ENCODE peak calls at places on chromosomes 11 and 22, in five cellular contexts. E is GM12878, Z is HEK293T, T is HepG2, O is H1. U is an unnamed sample.

GRCh38 chr22:22928666-22929380 is 41.2 kb downstream of the IGLL5 start:
- DNase-seq in Z (no peak), E (peak; percentile 99), O (no peak), T (no peak), U (no peak)

GRCh38 chr22:23245045-23245798 is 64.9 kb downstream of the BCR start:
- DNase-seq in Z (no peak), T (no peak), E (no peak), O (no peak), U (no peak)

GRCh38 chr11:70440206-70440605 is 41.9 kb downstream of the CTTN start:
- DNase-seq in E (no peak), O (no peak), Z (no peak), T (no peak), U (no peak)

GRCh38 chr22:22553735-22554134 is 5.3 kb downstream of the PRAME start:
- DNase-seq in O (no peak), Z (no peak), E (no peak), T (no peak), U (no peak)

GRCh38 chr11:10325398-10326079 is 20.7 kb downstream of the ADM start:
- DNase-seq in T (no peak), O (no peak), E (no peak), Z (no peak), U (no peak)

GRCh38 chr11:1920909-1921575 is 1.5 kb downstream of the TNNT3 start:
- DNase-seq in Z (no peak), O (no peak), E (no peak), T (no peak), U (no peak)

GRCh38 chr22:47419239-47419638 is 656.8 kb downstream of the TBC1D22A start:
- DNase-seq in T (no peak), E (no peak), Z (no peak), O (no peak), U (no peak)

GRCh38 chr11:106828976-106829375 is 189.3 kb downstream of the GUCY1A2 start:
- DNase-seq in E (no peak), Z (no peak), T (no peak), O (no peak), U (no peak)

GRCh38 chr11:19633276-19633675 is 79.4 kb upstream of the NAV2 start:
- DNase-seq in E (no peak), O (no peak), T (no peak), Z (no peak), U (no peak)

GRCh38 chr11:3225826-3226750 is 6.1 kb downstream of the MRGPRE start:
- DNase-seq in T (no peak), Z (no peak), O (no peak), E (no peak), U (no peak)

GRCh38 chr11:120863359-120863758 is 160.5 kb upstream of the TBCEL start:
- DNase-seq in E (no peak), O (no peak), Z (no peak), T (no peak), U (no peak)

GRCh38 chr22:25930083-25930482 is 188.1 kb downstream of the MYO18B start:
- DNase-seq in Z (no peak), O (no peak), E (no peak), T (no peak), U (no peak)

GRCh38 chr11:124717786-124718634 is 21.7 kb upstream of the NRGN start:
- DNase-seq in Z (peak; percentile 64), E (no peak), T (peak; percentile 6), O (no peak), U (no peak)

GRCh38 chr22:40040927-40041326 is 46.2 kb downstream of the FAM83F start:
- DNase-seq in Z (no peak), E (no peak), T (no peak), O (no peak), U (no peak)

GRCh38 chr11:64489831-64490441 is 101.1 kb upstream of the SLC22A12 start:
- DNase-seq in Z (peak; percentile 79), T (peak; percentile 7), E (no peak), O (peak; percentile 5), U (peak; percentile 35)

GRCh38 chr22:49140921-49141680 is 686.6 kb downstream of the BRD1 start:
- DNase-seq in T (no peak), E (no peak), Z (no peak), O (no peak), U (no peak)

GRCh38 chr22:46775364-46775758 is 12.9 kb downstream of the TBC1D22A start:
- DNase-seq in O (no peak), T (no peak), E (no peak), Z (no peak), U (no peak)

GRCh38 chr11:8206251-8207079 is 37.6 kb upstream of the RIC3 start:
- DNase-seq in T (no peak), Z (no peak), O (no peak), E (no peak), U (no peak)

GRCh38 chr22:20809538-20810185 is 35.7 kb downstream of the SERPIND1 start:
- DNase-seq in E (no peak), T (no peak), Z (no peak), O (no peak), U (no peak)

GRCh38 chr22:22060200-22061084 is 77.9 kb upstream of the TOP3B start:
- DNase-seq in E (no peak), O (peak; percentile 23), T (peak; percentile 40), Z (peak; percentile 88), U (peak; percentile 36)

GRCh38 chr22:37607010-37607911 is 1.4 kb upstream of the GGA1 start:
- DNase-seq in Z (peak; percentile 88), O (peak; percentile 92), E (peak; percentile 49), T (peak; percentile 77), U (peak; percentile 69)

GRCh38 chr22:46146329-46146728 is 4.0 kb upstream of the PPARA start:
- DNase-seq in E (no peak), T (no peak), Z (no peak), O (no peak), U (no peak)

GRCh38 chr22:41876275-41876674 is 38.6 kb downstream of the SHISA8 start:
- DNase-seq in T (no peak), O (no peak), Z (no peak), E (no peak), U (no peak)

GRCh38 chr11:107040447-107041444 is 22.5 kb upstream of the GUCY1A2 start:
- DNase-seq in E (peak; percentile 50), Z (no peak), T (no peak), O (no peak), U (no peak)

GRCh38 chr22:22813126-22814075 is 74.2 kb upstream of the IGLL5 start:
- DNase-seq in T (no peak), O (no peak), Z (no peak), E (no peak), U (no peak)

GRCh38 chr22:46826438-46826837 is 64.0 kb downstream of the TBC1D22A start:
- DNase-seq in O (no peak), Z (no peak), E (no peak), T (no peak), U (no peak)

GRCh38 chr11:66334605-66335442 is 1.4 kb downstream of the RIN1 start:
- DNase-seq in Z (no peak), O (no peak), T (no peak), E (no peak), U (no peak)

GRCh38 chr11:120040136-120040840 is 97.6 kb downstream of the TRIM29 start:
- DNase-seq in O (no peak), Z (no peak), E (no peak), T (no peak), U (no peak)

GRCh38 chr22:20803696-20804324 is 29.9 kb downstream of the SERPIND1 start:
- DNase-seq in E (no peak), T (peak; percentile 40), O (peak; percentile 29), Z (peak; percentile 67), U (no peak)

GRCh38 chr11:111282663-111283062 is 15.7 kb upstream of the POU2AF3 start:
- DNase-seq in T (no peak), O (no peak), E (no peak), Z (no peak), U (no peak)

GRCh38 chr22:23220485-23221350 is 40.4 kb downstream of the BCR start:
- DNase-seq in E (no peak), O (no peak), Z (no peak), T (no peak), U (no peak)

GRCh38 chr22:49909476-49910205 is 8.6 kb downstream of the ALG12 start:
- DNase-seq in O (no peak), T (no peak), E (no peak), Z (no peak), U (no peak)

GRCh38 chr11:109364851-109365250 is 57.1 kb upstream of the C11orf87 start:
- DNase-seq in T (no peak), Z (no peak), O (no peak), E (no peak), U (no peak)

GRCh38 chr11:109363682-109364081 is 58.3 kb upstream of the C11orf87 start:
- DNase-seq in Z (no peak), E (no peak), O (no peak), T (no peak), U (no peak)

DNA sequence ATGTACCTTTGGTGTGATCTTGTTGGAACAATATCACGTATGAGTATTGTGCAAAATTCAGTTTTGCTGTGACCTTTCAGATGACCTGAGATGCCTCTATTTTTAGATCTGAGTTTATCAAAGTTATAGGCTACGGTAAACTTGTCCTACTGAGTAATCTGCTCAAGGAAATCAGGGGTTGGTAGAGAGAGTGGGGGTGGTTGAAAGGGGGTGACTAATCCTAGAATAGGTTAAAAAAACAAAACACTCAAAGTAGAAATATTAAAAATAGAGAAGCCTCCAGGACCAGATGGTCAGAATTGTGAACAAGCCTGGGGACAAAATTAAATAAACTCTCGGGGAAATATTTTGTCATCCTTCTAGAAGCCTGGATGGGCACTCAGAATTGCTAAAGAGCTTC is 59.9 kb upstream of the C11orf87 start:
- DNase-seq in T (no peak), E (no peak), Z (no peak), O (no peak), U (no peak)
- TF ChIP-seq SUZ12 in T (no peak), E (no peak), Z (no peak), O (no peak), U (no peak)

GRCh38 chr22:42958937-42959336 is 56.0 kb downstream of the PACSIN2 start:
- DNase-seq in T (no peak), O (no peak), E (no peak), Z (no peak), U (no peak)
- TF ChIP-seq SUZ12 in T (no peak), O (no peak), E (no peak), Z (no peak), U (no peak)

DNA sequence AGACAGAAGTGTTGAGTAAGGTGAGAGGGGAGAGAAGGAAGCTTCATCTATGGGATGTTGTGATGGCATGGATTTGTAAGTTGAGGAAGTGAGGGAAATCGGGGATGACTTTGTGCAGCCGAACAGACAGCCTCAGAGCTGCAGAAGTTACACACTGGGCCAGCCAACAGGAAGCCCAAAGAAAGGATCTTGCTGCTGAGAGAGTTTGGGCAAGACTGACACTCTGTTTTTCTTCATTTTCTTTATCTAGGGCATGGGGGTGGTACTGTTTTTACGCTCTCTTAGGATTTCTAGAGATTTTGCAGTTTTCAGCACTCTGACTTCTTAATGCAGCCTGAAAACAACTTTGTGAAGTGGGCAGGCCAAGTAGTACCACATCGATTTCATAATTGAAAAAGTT is 509.9 kb upstream of the TENM4 start:
- DNase-seq in Z (no peak), O (no peak), E (no peak), T (no peak), U (no peak)
- TF ChIP-seq SUZ12 in Z (no peak), O (no peak), E (no peak), T (no peak), U (no peak)

DNA sequence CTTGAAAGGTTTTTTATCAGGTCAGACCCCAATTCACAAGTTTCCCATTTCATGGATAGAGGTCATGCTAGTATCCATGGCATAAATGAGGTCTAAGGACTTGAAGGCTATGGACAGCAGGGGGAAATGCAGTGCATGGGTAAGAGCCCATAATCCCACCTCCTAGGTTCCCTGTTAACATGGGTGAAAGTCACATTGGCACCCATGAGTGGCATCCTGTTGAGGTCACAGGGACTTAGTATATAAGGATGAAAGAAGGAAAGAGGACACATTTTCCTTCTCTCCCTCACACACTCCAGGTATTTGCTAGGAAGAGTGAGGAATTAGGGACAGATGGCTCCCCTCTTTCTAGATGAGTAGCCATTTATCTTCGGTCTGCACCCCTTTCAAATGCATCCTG is 9.4 kb upstream of the GLYAT start:
- DNase-seq in T (no peak), O (no peak), Z (no peak), E (no peak), U (no peak)
- TF ChIP-seq SUZ12 in T (no peak), O (no peak), Z (no peak), E (no peak), U (no peak)

U was measured in NT2/D1.